ENCODE peak calls at places on chromosomes 13 and 19, in ten cellular contexts. One of them, this sample, is unnamed.

GRCh38 chr13:27481766-27482165 is 31.4 kb upstream of the MTIF3 start:
- DNase-seq in HFFc6: no peak
- DNase-seq in AG10803: no peak
- DNase-seq in astrocyte: no peak
- DNase-seq in RWPE1: peak; percentile 56
- DNase-seq in BE2C: peak; percentile 74
- DNase-seq in AG09319: no peak
- DNase-seq in endothelial cell: peak; percentile 82
- DNase-seq in heart left ventricle: no peak
- DNase-seq in GM12864: no peak
- DNase-seq in this sample: no peak

GRCh38 chr13:113216165-113217056 is 7.0 kb downstream of the CUL4A start:
- DNase-seq in HFFc6: peak; percentile 84
- DNase-seq in AG10803: peak; percentile 62
- DNase-seq in astrocyte: peak; percentile 78
- DNase-seq in RWPE1: peak; percentile 65
- DNase-seq in BE2C: no peak
- DNase-seq in AG09319: no peak
- DNase-seq in endothelial cell: no peak
- DNase-seq in heart left ventricle: peak; percentile 75
- DNase-seq in GM12864: no peak
- DNase-seq in this sample: no peak

GRCh38 chr19:49430678-49431329 is 5.6 kb downstream of the GFY start:
- DNase-seq in HFFc6: no peak
- DNase-seq in AG10803: no peak
- DNase-seq in astrocyte: no peak
- DNase-seq in RWPE1: no peak
- DNase-seq in BE2C: no peak
- DNase-seq in AG09319: no peak
- DNase-seq in endothelial cell: no peak
- DNase-seq in heart left ventricle: no peak
- DNase-seq in GM12864: no peak
- DNase-seq in this sample: no peak

GRCh38 chr19:12527034-12527836 is 24.0 kb downstream of the ZNF564 start:
- DNase-seq in HFFc6: peak; percentile 49
- DNase-seq in AG10803: peak; percentile 26
- DNase-seq in astrocyte: peak; percentile 45
- DNase-seq in RWPE1: no peak
- DNase-seq in BE2C: no peak
- DNase-seq in AG09319: no peak
- DNase-seq in endothelial cell: no peak
- DNase-seq in heart left ventricle: no peak
- DNase-seq in GM12864: no peak
- DNase-seq in this sample: no peak

GRCh38 chr19:16371540-16371986 is 46.9 kb downstream of the KLF2 start:
- DNase-seq in HFFc6: no peak
- DNase-seq in AG10803: no peak
- DNase-seq in astrocyte: no peak
- DNase-seq in RWPE1: no peak
- DNase-seq in BE2C: no peak
- DNase-seq in AG09319: no peak
- DNase-seq in endothelial cell: no peak
- DNase-seq in heart left ventricle: peak; percentile 75
- DNase-seq in GM12864: peak; percentile 92
- DNase-seq in this sample: peak; percentile 90

GRCh38 chr19:11766597-11767591 is at the start of gene ZNF441:
- DNase-seq in HFFc6: peak; percentile 95
- DNase-seq in AG10803: peak; percentile 93
- DNase-seq in astrocyte: peak; percentile 85
- DNase-seq in RWPE1: peak; percentile 97
- DNase-seq in BE2C: peak; percentile 99
- DNase-seq in AG09319: peak; percentile 84
- DNase-seq in endothelial cell: no peak
- DNase-seq in heart left ventricle: peak; percentile 98
- DNase-seq in GM12864: peak; percentile 87
- DNase-seq in this sample: peak; percentile 95

GRCh38 chr19:5232798-5233505 is 107.7 kb downstream of the PTPRS start:
- DNase-seq in HFFc6: no peak
- DNase-seq in AG10803: no peak
- DNase-seq in astrocyte: no peak
- DNase-seq in RWPE1: no peak
- DNase-seq in BE2C: no peak
- DNase-seq in AG09319: no peak
- DNase-seq in endothelial cell: no peak
- DNase-seq in heart left ventricle: no peak
- DNase-seq in GM12864: no peak
- DNase-seq in this sample: no peak

GRCh38 chr19:35513231-35513974 is at the start of gene DMKN:
- DNase-seq in HFFc6: peak; percentile 59
- DNase-seq in AG10803: peak; percentile 73
- DNase-seq in astrocyte: no peak
- DNase-seq in RWPE1: peak; percentile 66
- DNase-seq in BE2C: no peak
- DNase-seq in AG09319: no peak
- DNase-seq in endothelial cell: no peak
- DNase-seq in heart left ventricle: no peak
- DNase-seq in GM12864: no peak
- DNase-seq in this sample: no peak

GRCh38 chr19:3387645-3388589 is 21.5 kb downstream of the NFIC start:
- DNase-seq in HFFc6: no peak
- DNase-seq in AG10803: peak; percentile 84
- DNase-seq in astrocyte: no peak
- DNase-seq in RWPE1: peak; percentile 82
- DNase-seq in BE2C: peak; percentile 80
- DNase-seq in AG09319: peak; percentile 61
- DNase-seq in endothelial cell: no peak
- DNase-seq in heart left ventricle: peak; percentile 92
- DNase-seq in GM12864: no peak
- DNase-seq in this sample: no peak

GRCh38 chr19:38735257-38735686 is 9.0 kb downstream of the CAPN12 start:
- DNase-seq in HFFc6: no peak
- DNase-seq in AG10803: no peak
- DNase-seq in astrocyte: no peak
- DNase-seq in RWPE1: no peak
- DNase-seq in BE2C: no peak
- DNase-seq in AG09319: no peak
- DNase-seq in endothelial cell: no peak
- DNase-seq in heart left ventricle: no peak
- DNase-seq in GM12864: no peak
- DNase-seq in this sample: peak; percentile 48

GRCh38 chr13:106109391-106109791 is 426.1 kb downstream of the EFNB2 start:
- DNase-seq in HFFc6: peak; percentile 62
- DNase-seq in AG10803: peak; percentile 92
- DNase-seq in astrocyte: peak; percentile 60
- DNase-seq in RWPE1: no peak
- DNase-seq in BE2C: no peak
- DNase-seq in AG09319: no peak
- DNase-seq in endothelial cell: no peak
- DNase-seq in heart left ventricle: no peak
- DNase-seq in GM12864: no peak
- DNase-seq in this sample: no peak

GRCh38 chr19:46904114-46905060 is 43.6 kb downstream of the ARHGAP35 start:
- DNase-seq in HFFc6: peak; percentile 78
- DNase-seq in AG10803: peak; percentile 95
- DNase-seq in astrocyte: peak; percentile 86
- DNase-seq in RWPE1: no peak
- DNase-seq in BE2C: no peak
- DNase-seq in AG09319: no peak
- DNase-seq in endothelial cell: no peak
- DNase-seq in heart left ventricle: peak; percentile 45
- DNase-seq in GM12864: no peak
- DNase-seq in this sample: no peak

GRCh38 chr19:27828781-27829275 is 1384.1 kb downstream of the UQCRFS1 start:
- DNase-seq in HFFc6: no peak
- DNase-seq in AG10803: no peak
- DNase-seq in astrocyte: peak; percentile 51
- DNase-seq in RWPE1: no peak
- DNase-seq in BE2C: no peak
- DNase-seq in AG09319: no peak
- DNase-seq in endothelial cell: no peak
- DNase-seq in heart left ventricle: no peak
- DNase-seq in GM12864: no peak
- DNase-seq in this sample: no peak

GRCh38 chr19:292281-292884 is 1.2 kb upstream of the PLPP2 start:
- DNase-seq in HFFc6: no peak
- DNase-seq in AG10803: no peak
- DNase-seq in astrocyte: no peak
- DNase-seq in RWPE1: no peak
- DNase-seq in BE2C: no peak
- DNase-seq in AG09319: no peak
- DNase-seq in endothelial cell: no peak
- DNase-seq in heart left ventricle: no peak
- DNase-seq in GM12864: no peak
- DNase-seq in this sample: no peak

GRCh38 chr19:54481326-54481930 is 8.3 kb upstream of the CDC42EP5 start:
- DNase-seq in HFFc6: no peak
- DNase-seq in AG10803: peak; percentile 41
- DNase-seq in astrocyte: no peak
- DNase-seq in RWPE1: peak; percentile 42
- DNase-seq in BE2C: peak; percentile 49
- DNase-seq in AG09319: no peak
- DNase-seq in endothelial cell: peak; percentile 64
- DNase-seq in heart left ventricle: no peak
- DNase-seq in GM12864: no peak
- DNase-seq in this sample: no peak

DNA sequence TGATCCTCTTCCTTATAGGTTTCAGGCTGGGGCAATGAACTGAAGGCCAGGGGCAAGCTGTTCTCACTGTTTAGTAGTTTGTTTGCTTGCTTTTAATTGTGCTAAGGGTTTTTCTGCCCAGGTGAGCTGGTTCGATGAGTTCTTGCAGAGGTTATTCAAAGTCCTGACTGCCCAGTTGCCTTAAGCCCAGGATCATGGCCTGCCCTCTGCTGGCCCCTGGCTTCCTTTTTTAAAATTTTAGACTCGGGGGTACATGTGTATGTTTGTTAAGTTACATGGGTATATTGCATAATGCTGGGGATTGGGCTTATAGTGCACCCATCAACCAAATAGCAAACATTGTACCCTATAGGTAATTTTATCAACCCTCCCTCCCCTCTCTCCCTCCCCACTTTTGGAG is 65.7 kb downstream of the ZNF536 start:
- DNase-seq in HFFc6: no peak
- DNase-seq in AG10803: no peak
- DNase-seq in astrocyte: no peak
- DNase-seq in RWPE1: no peak
- DNase-seq in BE2C: no peak
- DNase-seq in AG09319: no peak
- DNase-seq in endothelial cell: no peak
- DNase-seq in heart left ventricle: no peak
- DNase-seq in GM12864: no peak
- DNase-seq in this sample: no peak
- TF ChIP-seq CTCF in HFFc6: no peak
- TF ChIP-seq CTCF in AG10803: peak; percentile 14
- TF ChIP-seq CTCF in astrocyte: no peak
- TF ChIP-seq CTCF in RWPE1: no peak
- TF ChIP-seq CTCF in BE2C: peak; percentile 30
- TF ChIP-seq CTCF in AG09319: no peak
- TF ChIP-seq CTCF in endothelial cell: no peak
- TF ChIP-seq CTCF in heart left ventricle: no peak
- TF ChIP-seq CTCF in GM12864: no peak
- TF ChIP-seq CTCF in this sample: no peak

GRCh38 chr13:24865158-24865557 is 101.2 kb downstream of the RNF17 start:
- DNase-seq in HFFc6: peak; percentile 9
- DNase-seq in AG10803: peak; percentile 12
- DNase-seq in astrocyte: no peak
- DNase-seq in RWPE1: no peak
- DNase-seq in BE2C: no peak
- DNase-seq in AG09319: no peak
- DNase-seq in endothelial cell: no peak
- DNase-seq in heart left ventricle: no peak
- DNase-seq in GM12864: no peak
- DNase-seq in this sample: no peak

GRCh38 chr13:24868874-24869273 is 104.9 kb downstream of the RNF17 start:
- DNase-seq in HFFc6: no peak
- DNase-seq in AG10803: no peak
- DNase-seq in astrocyte: no peak
- DNase-seq in RWPE1: no peak
- DNase-seq in BE2C: no peak
- DNase-seq in AG09319: no peak
- DNase-seq in endothelial cell: no peak
- DNase-seq in heart left ventricle: no peak
- DNase-seq in GM12864: no peak
- DNase-seq in this sample: no peak

GRCh38 chr13:24863748-24864540 is 100.0 kb downstream of the RNF17 start:
- DNase-seq in HFFc6: no peak
- DNase-seq in AG10803: no peak
- DNase-seq in astrocyte: peak; percentile 2
- DNase-seq in RWPE1: no peak
- DNase-seq in BE2C: no peak
- DNase-seq in AG09319: no peak
- DNase-seq in endothelial cell: no peak
- DNase-seq in heart left ventricle: no peak
- DNase-seq in GM12864: no peak
- DNase-seq in this sample: no peak

GRCh38 chr13:24864579-24864978 is 100.6 kb downstream of the RNF17 start:
- DNase-seq in HFFc6: no peak
- DNase-seq in AG10803: no peak
- DNase-seq in astrocyte: no peak
- DNase-seq in RWPE1: no peak
- DNase-seq in BE2C: no peak
- DNase-seq in AG09319: no peak
- DNase-seq in endothelial cell: no peak
- DNase-seq in heart left ventricle: no peak
- DNase-seq in GM12864: no peak
- DNase-seq in this sample: no peak

GRCh38 chr13:24866488-24866887 is 102.5 kb downstream of the RNF17 start:
- DNase-seq in HFFc6: no peak
- DNase-seq in AG10803: no peak
- DNase-seq in astrocyte: no peak
- DNase-seq in RWPE1: no peak
- DNase-seq in BE2C: no peak
- DNase-seq in AG09319: no peak
- DNase-seq in endothelial cell: no peak
- DNase-seq in heart left ventricle: no peak
- DNase-seq in GM12864: no peak
- DNase-seq in this sample: no peak
- TF ChIP-seq CTCF in HFFc6: peak; percentile 7
- TF ChIP-seq CTCF in AG10803: no peak
- TF ChIP-seq CTCF in astrocyte: no peak
- TF ChIP-seq CTCF in RWPE1: no peak
- TF ChIP-seq CTCF in BE2C: no peak
- TF ChIP-seq CTCF in AG09319: no peak
- TF ChIP-seq CTCF in endothelial cell: peak; percentile 20
- TF ChIP-seq CTCF in heart left ventricle: no peak
- TF ChIP-seq CTCF in GM12864: no peak
- TF ChIP-seq CTCF in this sample: no peak

GRCh38 chr13:84445776-84446175 is 563.5 kb upstream of the SLITRK1 start:
- DNase-seq in HFFc6: peak; percentile 81
- DNase-seq in AG10803: peak; percentile 72
- DNase-seq in astrocyte: peak; percentile 89
- DNase-seq in RWPE1: peak; percentile 64
- DNase-seq in BE2C: no peak
- DNase-seq in AG09319: no peak
- DNase-seq in endothelial cell: no peak
- DNase-seq in heart left ventricle: no peak
- DNase-seq in GM12864: no peak
- DNase-seq in this sample: no peak
- TF ChIP-seq CTCF in HFFc6: no peak
- TF ChIP-seq CTCF in AG10803: no peak
- TF ChIP-seq CTCF in astrocyte: no peak
- TF ChIP-seq CTCF in RWPE1: no peak
- TF ChIP-seq CTCF in BE2C: no peak
- TF ChIP-seq CTCF in AG09319: no peak
- TF ChIP-seq CTCF in endothelial cell: no peak
- TF ChIP-seq CTCF in heart left ventricle: no peak
- TF ChIP-seq CTCF in GM12864: no peak
- TF ChIP-seq CTCF in this sample: no peak

GRCh38 chr13:57629391-57629804 is 2.1 kb upstream of the PCDH17 start:
- DNase-seq in HFFc6: no peak
- DNase-seq in AG10803: no peak
- DNase-seq in astrocyte: peak; percentile 35
- DNase-seq in RWPE1: no peak
- DNase-seq in BE2C: peak; percentile 30
- DNase-seq in AG09319: no peak
- DNase-seq in endothelial cell: peak; percentile 19
- DNase-seq in heart left ventricle: peak; percentile 31
- DNase-seq in GM12864: no peak
- DNase-seq in this sample: no peak
- TF ChIP-seq CTCF in HFFc6: no peak
- TF ChIP-seq CTCF in AG10803: no peak
- TF ChIP-seq CTCF in astrocyte: no peak
- TF ChIP-seq CTCF in RWPE1: no peak
- TF ChIP-seq CTCF in BE2C: peak; percentile 23
- TF ChIP-seq CTCF in AG09319: no peak
- TF ChIP-seq CTCF in endothelial cell: no peak
- TF ChIP-seq CTCF in heart left ventricle: no peak
- TF ChIP-seq CTCF in GM12864: no peak
- TF ChIP-seq CTCF in this sample: no peak